ENCODE peak calls at places on chromosomes 6 and 20, in seven cellular contexts. One of them, this sample, is unnamed.

GRCh38 chr6:96563853-96564252 is 925 bp downstream of the FHL5 start:
- DNase-seq in sigmoid colon: no peak
- DNase-seq in A673: no peak
- DNase-seq in brain microvascular endothelial cell: no peak
- DNase-seq in mammary epithelial cell: no peak
- DNase-seq in A549: no peak
- DNase-seq in heart right ventricle: no peak
- DNase-seq in this sample: no peak

GRCh38 chr6:31042801-31043200 is 32.5 kb downstream of the MUC22 start:
- DNase-seq in sigmoid colon: no peak
- DNase-seq in A673: peak
- DNase-seq in brain microvascular endothelial cell: peak
- DNase-seq in mammary epithelial cell: peak
- DNase-seq in A549: peak
- DNase-seq in heart right ventricle: peak
- DNase-seq in this sample: no peak

GRCh38 chr20:9262653-9263194 is 193.8 kb downstream of the PLCB4 start:
- DNase-seq in sigmoid colon: no peak
- DNase-seq in A673: no peak
- DNase-seq in brain microvascular endothelial cell: no peak
- DNase-seq in mammary epithelial cell: no peak
- DNase-seq in A549: no peak
- DNase-seq in heart right ventricle: no peak
- DNase-seq in this sample: no peak

GRCh38 chr6:127119361-127120108 is 1.1 kb downstream of the RSPO3 start:
- DNase-seq in sigmoid colon: peak
- DNase-seq in A673: peak
- DNase-seq in brain microvascular endothelial cell: no peak
- DNase-seq in mammary epithelial cell: peak
- DNase-seq in A549: no peak
- DNase-seq in heart right ventricle: no peak
- DNase-seq in this sample: no peak

GRCh38 chr20:32651537-32651936 is 22.2 kb downstream of the C20orf203 start:
- DNase-seq in sigmoid colon: no peak
- DNase-seq in A673: no peak
- DNase-seq in brain microvascular endothelial cell: no peak
- DNase-seq in mammary epithelial cell: no peak
- DNase-seq in A549: no peak
- DNase-seq in heart right ventricle: no peak
- DNase-seq in this sample: no peak

GRCh38 chr20:1160496-1160895 is 24.3 kb downstream of the TMEM74B start:
- DNase-seq in sigmoid colon: no peak
- DNase-seq in A673: no peak
- DNase-seq in brain microvascular endothelial cell: no peak
- DNase-seq in mammary epithelial cell: no peak
- DNase-seq in A549: no peak
- DNase-seq in heart right ventricle: no peak
- DNase-seq in this sample: no peak

GRCh38 chr20:36399147-36399968 is 93.2 kb downstream of the DLGAP4 start:
- DNase-seq in sigmoid colon: no peak
- DNase-seq in A673: peak
- DNase-seq in brain microvascular endothelial cell: peak
- DNase-seq in mammary epithelial cell: peak
- DNase-seq in A549: peak
- DNase-seq in heart right ventricle: no peak
- DNase-seq in this sample: no peak

GRCh38 chr6:42140756-42141602 is 1.4 kb downstream of the C6orf132 start:
- DNase-seq in sigmoid colon: no peak
- DNase-seq in A673: no peak
- DNase-seq in brain microvascular endothelial cell: no peak
- DNase-seq in mammary epithelial cell: peak
- DNase-seq in A549: no peak
- DNase-seq in heart right ventricle: no peak
- DNase-seq in this sample: no peak

GRCh38 chr6:169288591-169288990 is 34.9 kb upstream of the THBS2 start:
- DNase-seq in sigmoid colon: peak
- DNase-seq in A673: no peak
- DNase-seq in brain microvascular endothelial cell: peak
- DNase-seq in mammary epithelial cell: peak
- DNase-seq in A549: no peak
- DNase-seq in heart right ventricle: no peak
- DNase-seq in this sample: no peak

GRCh38 chr6:17714879-17715860 is 8.4 kb upstream of the NUP153 start:
- DNase-seq in sigmoid colon: no peak
- DNase-seq in A673: peak
- DNase-seq in brain microvascular endothelial cell: peak
- DNase-seq in mammary epithelial cell: peak
- DNase-seq in A549: peak
- DNase-seq in heart right ventricle: no peak
- DNase-seq in this sample: no peak

GRCh38 chr6:111277819-111278218 is 190.5 kb downstream of the SLC16A10 start:
- DNase-seq in sigmoid colon: no peak
- DNase-seq in A673: no peak
- DNase-seq in brain microvascular endothelial cell: no peak
- DNase-seq in mammary epithelial cell: no peak
- DNase-seq in A549: no peak
- DNase-seq in heart right ventricle: no peak
- DNase-seq in this sample: no peak

GRCh38 chr6:26125015-26125690 is 37.9 kb downstream of the HFE start:
- DNase-seq in sigmoid colon: no peak
- DNase-seq in A673: no peak
- DNase-seq in brain microvascular endothelial cell: peak
- DNase-seq in mammary epithelial cell: peak
- DNase-seq in A549: peak
- DNase-seq in heart right ventricle: no peak
- DNase-seq in this sample: no peak

GRCh38 chr6:35728663-35729348 is 8.0 kb upstream of the ARMC12 start:
- DNase-seq in sigmoid colon: peak
- DNase-seq in A673: no peak
- DNase-seq in brain microvascular endothelial cell: no peak
- DNase-seq in mammary epithelial cell: peak
- DNase-seq in A549: no peak
- DNase-seq in heart right ventricle: peak
- DNase-seq in this sample: no peak

GRCh38 chr20:3340443-3340842 is 67.0 kb downstream of the DNAAF9 start:
- DNase-seq in sigmoid colon: peak
- DNase-seq in A673: no peak
- DNase-seq in brain microvascular endothelial cell: no peak
- DNase-seq in mammary epithelial cell: no peak
- DNase-seq in A549: no peak
- DNase-seq in heart right ventricle: peak
- DNase-seq in this sample: no peak

GRCh38 chr6:158642805-158643489 is 1.6 kb downstream of the DYNLT1 start:
- DNase-seq in sigmoid colon: peak
- DNase-seq in A673: no peak
- DNase-seq in brain microvascular endothelial cell: no peak
- DNase-seq in mammary epithelial cell: peak
- DNase-seq in A549: no peak
- DNase-seq in heart right ventricle: no peak
- DNase-seq in this sample: no peak

GRCh38 chr6:47134476-47135189 is 92.5 kb upstream of the ADGRF1 start:
- DNase-seq in sigmoid colon: no peak
- DNase-seq in A673: peak
- DNase-seq in brain microvascular endothelial cell: peak
- DNase-seq in mammary epithelial cell: peak
- DNase-seq in A549: peak
- DNase-seq in heart right ventricle: no peak
- DNase-seq in this sample: no peak

GRCh38 chr20:23049201-23049932 is at the start of gene THBD:
- DNase-seq in sigmoid colon: peak
- DNase-seq in A673: no peak
- DNase-seq in brain microvascular endothelial cell: peak
- DNase-seq in mammary epithelial cell: peak
- DNase-seq in A549: peak
- DNase-seq in heart right ventricle: peak
- DNase-seq in this sample: peak

GRCh38 chr6:107740496-107741190 is 83.5 kb downstream of the SCML4 start:
- DNase-seq in sigmoid colon: no peak
- DNase-seq in A673: no peak
- DNase-seq in brain microvascular endothelial cell: no peak
- DNase-seq in mammary epithelial cell: no peak
- DNase-seq in A549: no peak
- DNase-seq in heart right ventricle: no peak
- DNase-seq in this sample: no peak

GRCh38 chr20:37897008-37897548 is 5.8 kb upstream of the VSTM2L start:
- DNase-seq in sigmoid colon: no peak
- DNase-seq in A673: peak
- DNase-seq in brain microvascular endothelial cell: no peak
- DNase-seq in mammary epithelial cell: no peak
- DNase-seq in A549: no peak
- DNase-seq in heart right ventricle: peak
- DNase-seq in this sample: no peak

GRCh38 chr6:46815130-46815529 is 21.9 kb downstream of the MEP1A start:
- DNase-seq in sigmoid colon: no peak
- DNase-seq in A673: no peak
- DNase-seq in brain microvascular endothelial cell: no peak
- DNase-seq in mammary epithelial cell: peak
- DNase-seq in A549: no peak
- DNase-seq in heart right ventricle: no peak
- DNase-seq in this sample: no peak

GRCh38 chr6:21666788-21667681 is 73.5 kb downstream of the SOX4 start:
- DNase-seq in sigmoid colon: no peak
- DNase-seq in A673: no peak
- DNase-seq in brain microvascular endothelial cell: no peak
- DNase-seq in mammary epithelial cell: no peak
- DNase-seq in A549: no peak
- DNase-seq in heart right ventricle: no peak
- DNase-seq in this sample: no peak

GRCh38 chr20:39394461-39394860 is 432.3 kb downstream of the DHX35 start:
- DNase-seq in sigmoid colon: no peak
- DNase-seq in A673: no peak
- DNase-seq in brain microvascular endothelial cell: no peak
- DNase-seq in mammary epithelial cell: no peak
- DNase-seq in A549: no peak
- DNase-seq in heart right ventricle: no peak
- DNase-seq in this sample: no peak

GRCh38 chr20:62366370-62367135 is 559 bp downstream of the LAMA5 start:
- DNase-seq in sigmoid colon: peak
- DNase-seq in A673: no peak
- DNase-seq in brain microvascular endothelial cell: no peak
- DNase-seq in mammary epithelial cell: no peak
- DNase-seq in A549: peak
- DNase-seq in heart right ventricle: peak
- DNase-seq in this sample: no peak

GRCh38 chr20:10673176-10673830 is 496 bp downstream of the JAG1 start:
- DNase-seq in sigmoid colon: peak
- DNase-seq in A673: peak
- DNase-seq in brain microvascular endothelial cell: no peak
- DNase-seq in mammary epithelial cell: no peak
- DNase-seq in A549: no peak
- DNase-seq in heart right ventricle: peak
- DNase-seq in this sample: no peak

DNA sequence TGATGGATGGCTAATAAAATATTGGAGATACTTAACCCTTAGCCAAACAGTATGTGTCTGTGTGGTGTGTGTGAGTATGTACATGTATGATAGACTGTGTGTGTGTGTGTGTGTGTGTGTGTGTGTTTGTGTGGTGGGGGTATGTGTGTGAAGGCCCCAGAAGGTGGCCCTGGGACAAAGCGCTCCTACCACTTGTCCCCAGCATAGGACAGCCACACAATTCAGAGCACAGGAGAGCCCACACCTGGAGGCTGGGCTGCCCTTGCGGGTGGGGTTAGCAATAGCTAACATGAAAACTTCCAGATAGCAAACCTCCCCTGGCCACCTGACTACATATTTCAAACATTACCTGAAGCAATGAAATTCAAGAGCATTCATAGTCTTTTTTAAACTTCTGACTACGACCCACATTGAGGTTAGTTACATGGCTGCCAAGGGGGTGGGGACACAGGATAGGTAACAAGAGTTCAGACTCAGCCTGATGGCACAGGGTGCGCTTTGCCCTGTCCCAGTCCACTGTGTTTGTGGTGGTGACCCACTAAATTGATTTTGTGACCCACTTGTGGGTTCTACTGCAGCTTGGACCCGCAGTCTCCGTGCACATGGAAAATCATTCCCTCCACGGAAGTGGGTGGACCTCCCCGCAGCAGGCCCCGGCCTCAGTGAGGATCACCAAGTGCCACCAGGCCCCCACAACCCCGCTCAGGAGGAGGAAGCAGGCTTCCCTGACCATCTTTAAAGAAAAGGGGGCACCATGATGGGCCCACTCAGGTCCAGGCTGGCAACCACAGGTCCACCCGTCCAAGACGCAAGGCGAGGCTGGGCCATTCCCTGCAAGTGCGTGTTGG is 34.8 kb downstream of the ZC3H12D start:
- DNase-seq in sigmoid colon: no peak
- DNase-seq in A673: no peak
- DNase-seq in brain microvascular endothelial cell: no peak
- DNase-seq in mammary epithelial cell: no peak
- DNase-seq in A549: no peak
- DNase-seq in heart right ventricle: no peak
- DNase-seq in this sample: no peak
- H3K4me3 ChIP-seq in sigmoid colon: peak
- H3K4me3 ChIP-seq in A673: peak
- H3K4me3 ChIP-seq in brain microvascular endothelial cell: peak
- H3K4me3 ChIP-seq in mammary epithelial cell: peak
- H3K4me3 ChIP-seq in A549: no peak
- H3K4me3 ChIP-seq in heart right ventricle: peak
- H3K4me3 ChIP-seq in this sample: peak

DNA sequence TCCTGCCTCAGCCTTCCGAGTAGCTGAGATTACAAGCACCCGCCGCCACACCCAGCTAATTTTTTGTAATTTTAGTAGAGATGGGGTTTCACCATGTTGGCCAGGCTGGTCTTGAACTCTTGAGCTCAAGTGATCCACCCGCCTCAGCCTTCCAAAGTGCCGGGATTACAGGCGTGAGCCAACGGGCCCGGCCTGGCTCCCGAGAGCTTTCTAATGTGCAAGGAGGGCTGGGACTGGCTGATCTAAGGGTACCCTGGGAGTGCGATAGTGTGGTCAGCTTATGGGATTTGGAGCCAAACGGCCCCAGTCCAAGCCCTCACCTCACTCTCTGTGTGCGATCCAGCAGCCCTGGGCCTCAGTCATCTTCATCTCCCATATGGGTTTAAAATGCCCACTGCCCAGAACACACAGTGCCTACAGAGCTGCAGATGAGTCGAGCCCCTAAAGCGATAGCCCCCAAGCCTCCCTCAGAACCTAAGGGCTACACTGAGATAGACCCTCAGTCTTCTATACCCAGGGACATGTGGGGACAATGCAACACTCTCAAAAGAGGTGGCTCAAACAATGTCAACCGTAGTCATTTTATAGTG is 50.2 kb downstream of the SSR1 start:
- DNase-seq in sigmoid colon: peak
- DNase-seq in A673: no peak
- DNase-seq in brain microvascular endothelial cell: no peak
- DNase-seq in mammary epithelial cell: no peak
- DNase-seq in A549: no peak
- DNase-seq in heart right ventricle: no peak
- DNase-seq in this sample: no peak
- H3K27ac ChIP-seq in sigmoid colon: no peak
- H3K27ac ChIP-seq in A673: no peak
- H3K27ac ChIP-seq in brain microvascular endothelial cell: no peak
- H3K27ac ChIP-seq in mammary epithelial cell: no peak
- H3K27ac ChIP-seq in A549: no peak
- H3K27ac ChIP-seq in heart right ventricle: peak
- H3K27ac ChIP-seq in this sample: no peak

GRCh38 chr20:17749979-17750721 is 50.4 kb downstream of the BANF2 start:
- DNase-seq in sigmoid colon: peak
- DNase-seq in A673: no peak
- DNase-seq in brain microvascular endothelial cell: peak
- DNase-seq in mammary epithelial cell: no peak
- DNase-seq in A549: no peak
- DNase-seq in heart right ventricle: peak
- DNase-seq in this sample: no peak
- TF ChIP-seq CTCF in sigmoid colon: no peak
- TF ChIP-seq CTCF in A673: no peak
- TF ChIP-seq CTCF in brain microvascular endothelial cell: no peak
- TF ChIP-seq CTCF in mammary epithelial cell: no peak
- TF ChIP-seq CTCF in A549: no peak
- TF ChIP-seq CTCF in heart right ventricle: no peak
- TF ChIP-seq CTCF in this sample: no peak

GRCh38 chr6:37519461-37519860 is 19.8 kb upstream of the CCDC167 start:
- DNase-seq in sigmoid colon: no peak
- DNase-seq in A673: no peak
- DNase-seq in brain microvascular endothelial cell: no peak
- DNase-seq in mammary epithelial cell: no peak
- DNase-seq in A549: no peak
- DNase-seq in heart right ventricle: no peak
- DNase-seq in this sample: no peak
- H3K4me3 ChIP-seq in sigmoid colon: no peak
- H3K4me3 ChIP-seq in A673: no peak
- H3K4me3 ChIP-seq in brain microvascular endothelial cell: no peak
- H3K4me3 ChIP-seq in mammary epithelial cell: no peak
- H3K4me3 ChIP-seq in A549: no peak
- H3K4me3 ChIP-seq in heart right ventricle: no peak
- H3K4me3 ChIP-seq in this sample: no peak